ENCODE peak calls at places on chromosomes 3 and 15, in nine cellular contexts. H is fibroblast of villous mesenchyme, M is NCI-H1436, A is GM10248, P is psoas muscle, Y is M059J, T is Panc1, E is NCI-H2171, J is GM20000. C is an unnamed sample.

GRCh38 chr15:79090487-79091203 is at the start of gene RASGRF1:
- DNase-seq in J (peak), A (no peak), H (no peak), M (no peak), T (no peak), E (peak), Y (no peak), P (no peak), C (peak)

GRCh38 chr15:42908538-42908937 is 12.0 kb downstream of the TTBK2 start:
- DNase-seq in T (no peak), P (no peak), Y (no peak), H (no peak), A (no peak), E (no peak), J (no peak), M (no peak), C (no peak)

GRCh38 chr15:75201609-75202250 is at the start of gene C15orf39:
- DNase-seq in M (peak), H (peak), T (no peak), P (peak), Y (peak), J (peak), E (peak), A (peak), C (peak)

GRCh38 chr3:11660242-11660641 is 16.5 kb upstream of the VGLL4 start:
- DNase-seq in P (no peak), A (no peak), M (no peak), J (no peak), E (no peak), Y (no peak), H (no peak), T (no peak), C (no peak)

GRCh38 chr3:28682126-28682525 is 333.5 kb upstream of the AZI2 start:
- DNase-seq in H (no peak), A (no peak), J (no peak), P (no peak), Y (no peak), T (no peak), M (no peak), E (no peak), C (no peak)

GRCh38 chr15:70096215-70096974 is 1.3 kb downstream of the TLE3 start:
- DNase-seq in J (peak), E (peak), M (peak), Y (peak), P (peak), A (peak), H (peak), T (no peak), C (peak)

GRCh38 chr15:45539680-45540079 is 17.1 kb upstream of the SLC30A4 start:
- DNase-seq in T (no peak), H (no peak), E (no peak), M (no peak), A (no peak), P (no peak), Y (no peak), J (no peak), C (no peak)

GRCh38 chr15:78537266-78537665 is 3.0 kb upstream of the PSMA4 start:
- DNase-seq in Y (no peak), P (no peak), T (no peak), M (no peak), J (no peak), E (no peak), H (no peak), A (no peak), C (no peak)

GRCh38 chr15:70265986-70266385 is 168.3 kb upstream of the TLE3 start:
- DNase-seq in P (peak), H (no peak), M (no peak), E (no peak), Y (no peak), T (no peak), A (no peak), J (no peak), C (no peak)

GRCh38 chr3:100455841-100456550 is 36.4 kb upstream of the TMEM45A start:
- DNase-seq in H (no peak), T (no peak), Y (no peak), M (no peak), A (no peak), J (no peak), P (no peak), E (no peak), C (no peak)

GRCh38 chr3:16906679-16907078 is 21.9 kb downstream of the PLCL2 start:
- DNase-seq in H (peak), T (no peak), E (no peak), A (no peak), M (no peak), P (no peak), Y (peak), J (no peak), C (no peak)

GRCh38 chr15:48040166-48040817 is 80.5 kb upstream of the SLC24A5 start:
- DNase-seq in M (no peak), A (no peak), E (no peak), J (no peak), Y (peak), H (peak), P (no peak), T (no peak), C (peak)

GRCh38 chr3:37171144-37171543 is 3.2 kb downstream of the LRRFIP2 start:
- DNase-seq in E (no peak), A (no peak), H (no peak), Y (no peak), T (no peak), P (peak), M (no peak), J (no peak), C (no peak)

GRCh38 chr3:95280711-95281352 is 1218.0 kb downstream of the NSUN3 start:
- DNase-seq in M (no peak), T (no peak), A (no peak), P (no peak), E (no peak), J (no peak), H (peak), Y (no peak), C (no peak)

GRCh38 chr15:56775632-56776031 is 42.3 kb upstream of the ZNF280D start:
- DNase-seq in M (no peak), T (no peak), H (no peak), Y (no peak), J (no peak), A (no peak), P (no peak), E (no peak), C (no peak)

GRCh38 chr3:195015021-195015420 is 255.9 kb downstream of the XXYLT1 start:
- DNase-seq in A (no peak), Y (peak), T (no peak), H (peak), M (no peak), P (no peak), J (no peak), E (no peak), C (no peak)

GRCh38 chr3:80097674-80098073 is 329.9 kb upstream of the ROBO1 start:
- DNase-seq in M (no peak), E (no peak), J (no peak), Y (peak), T (no peak), A (no peak), P (no peak), H (no peak), C (no peak)

GRCh38 chr3:10901293-10902010 is 85.4 kb downstream of the SLC6A11 start:
- DNase-seq in E (no peak), M (no peak), J (no peak), A (no peak), T (no peak), Y (no peak), P (no peak), H (no peak), C (no peak)

GRCh38 chr15:97960364-97961066 is at the start of gene ARRDC4:
- DNase-seq in T (peak), P (peak), Y (peak), J (peak), E (peak), A (peak), H (peak), M (peak), C (peak)

GRCh38 chr3:53255775-53256703 is at the start of gene TKT:
- DNase-seq in A (peak), H (peak), E (peak), T (no peak), J (peak), Y (peak), M (peak), P (peak), C (peak)

GRCh38 chr15:79028411-79028964 is 62.1 kb downstream of the RASGRF1 start:
- DNase-seq in M (peak), P (no peak), E (no peak), J (peak), H (peak), A (peak), Y (peak), T (peak), C (peak)

GRCh38 chr3:48013288-48013980 is 2.8 kb downstream of the MAP4 start:
- DNase-seq in A (no peak), M (no peak), Y (peak), J (no peak), T (no peak), E (no peak), H (peak), P (no peak), C (no peak)

GRCh38 chr3:61928776-61929175 is 367.4 kb downstream of the PTPRG start:
- DNase-seq in Y (no peak), A (no peak), J (no peak), P (no peak), M (no peak), H (no peak), E (no peak), T (no peak), C (no peak)

GRCh38 chr3:23953523-23953922 is 8.4 kb downstream of the NR1D2 start:
- DNase-seq in Y (no peak), P (no peak), J (no peak), T (no peak), M (no peak), H (no peak), E (no peak), A (no peak), C (no peak)

GRCh38 chr3:114444216-114444615 is 150.4 kb downstream of the TIGIT start:
- DNase-seq in E (no peak), M (no peak), P (no peak), Y (peak), H (no peak), J (no peak), A (no peak), T (no peak), C (no peak)

GRCh38 chr15:74406992-74407705 is 26.6 kb downstream of the SEMA7A start:
- DNase-seq in J (no peak), E (no peak), H (peak), A (no peak), T (no peak), Y (peak), M (no peak), P (no peak), C (no peak)

GRCh38 chr3:87503901-87504498 is 227.6 kb upstream of the POU1F1 start:
- DNase-seq in T (peak), M (no peak), Y (peak), E (peak), A (peak), H (peak), P (no peak), J (peak), C (peak)

GRCh38 chr3:6467186-6467585 is 393.7 kb upstream of the GRM7 start:
- DNase-seq in A (no peak), J (no peak), Y (no peak), E (no peak), M (no peak), P (no peak), T (no peak), H (no peak), C (no peak)

GRCh38 chr15:82047493-82048446 is 2.0 kb upstream of the MEX3B start:
- DNase-seq in E (peak), T (no peak), J (peak), M (no peak), P (no peak), Y (peak), A (no peak), H (peak), C (no peak)

GRCh38 chr3:127254730-127255129 is 33.1 kb downstream of the PRR20G start:
- DNase-seq in M (no peak), P (no peak), Y (peak), A (no peak), E (no peak), H (no peak), J (no peak), T (no peak), C (peak)

GRCh38 chr15:88345962-88346361 is 89.4 kb upstream of the NTRK3 start:
- DNase-seq in Y (no peak), P (no peak), T (no peak), J (no peak), E (no peak), A (no peak), M (no peak), H (no peak), C (no peak)

GRCh38 chr15:66071621-66072295 is 181.8 kb downstream of the MEGF11 start:
- DNase-seq in A (no peak), Y (peak), E (no peak), T (no peak), M (no peak), J (no peak), H (no peak), P (no peak), C (no peak)

GRCh38 chr15:42063122-42063848 is 31.1 kb downstream of the PLA2G4D start:
- DNase-seq in H (no peak), M (no peak), A (no peak), P (no peak), T (no peak), Y (no peak), E (no peak), J (no peak), C (no peak)

GRCh38 chr3:58530354-58530865 is 6.6 kb downstream of the ACOX2 start:
- DNase-seq in M (no peak), A (peak), T (no peak), Y (no peak), P (no peak), H (no peak), J (no peak), E (no peak), C (no peak)

GRCh38 chr3:128326051-128326823 is 140.5 kb downstream of the DNAJB8 start:
- DNase-seq in P (peak), M (no peak), E (no peak), T (no peak), H (no peak), J (no peak), Y (no peak), A (no peak), C (no peak)

GRCh38 chr3:151404316-151404715 is 19.8 kb upstream of the P2RY12 start:
- DNase-seq in T (no peak), J (peak), H (peak), M (no peak), Y (peak), A (no peak), E (no peak), P (no peak), C (no peak)

GRCh38 chr3:108218811-108219210 is 3.4 kb downstream of the IFT57 start:
- DNase-seq in J (no peak), Y (peak), H (peak), A (no peak), M (no peak), T (no peak), P (no peak), E (no peak), C (no peak)

GRCh38 chr3:138132239-138132638 is at the start of gene A4GNT:
- DNase-seq in J (no peak), P (no peak), E (no peak), Y (no peak), A (no peak), T (no peak), H (no peak), M (no peak), C (no peak)

C was measured in NCI-H524.